ENCODE peak calls at places on chromosomes 13 and 19, in five cellular contexts. V is tibial nerve, T is body of pancreas, Q is Panc1, Y is IMR-90. E is an unnamed sample. For H3K36me3 and H3K9me3, the result is how much of the 10 kb centered on the place peaks cover.

GRCh38 chr19:18915639-18916038 is 3.5 kb downstream of the COPE start:
- DNase-seq in V (no peak), T (peak), Q (no peak), Y (peak), E (peak)

GRCh38 chr19:35901854-35902661 is at the start of gene HCST:
- DNase-seq in V (no peak), T (no peak), Q (no peak), Y (peak), E (peak)

GRCh38 chr13:49585220-49586157 is at the start of gene RCBTB1:
- DNase-seq in V (peak), T (peak), Q (no peak), Y (peak), E (peak)

GRCh38 chr13:57631607-57632275 is at the start of gene PCDH17:
- DNase-seq in V (no peak), T (peak), Q (no peak), Y (no peak), E (peak)

GRCh38 chr19:36099166-36099785 is 11.7 kb upstream of the OVOL3 start:
- DNase-seq in V (no peak), T (no peak), Q (no peak), Y (no peak), E (no peak)

GRCh38 chr13:29849071-29849541 is 1.3 kb downstream of the UBL3 start:
- DNase-seq in V (no peak), T (no peak), Q (no peak), Y (peak), E (peak)

GRCh38 chr19:40717880-40718773 is 1.2 kb downstream of the ITPKC start:
- DNase-seq in V (no peak), T (peak), Q (no peak), Y (peak), E (no peak)

GRCh38 chr19:48795055-48795854 is 15.6 kb downstream of the BCAT2 start:
- DNase-seq in V (peak), T (peak), Q (peak), Y (peak), E (peak)

GRCh38 chr19:11261902-11262839 is at the start of gene DOCK6:
- DNase-seq in V (no peak), T (peak), Q (no peak), Y (no peak), E (no peak)

GRCh38 chr13:33543631-33544030 is 258.1 kb upstream of the STARD13 start:
- DNase-seq in V (no peak), T (no peak), Q (no peak), Y (no peak), E (peak)

GRCh38 chr13:26819067-26819466 is 58.5 kb upstream of the GPR12 start:
- DNase-seq in V (no peak), T (no peak), Q (no peak), Y (no peak), E (no peak)

GRCh38 chr13:26816876-26817275 is 56.3 kb upstream of the GPR12 start:
- DNase-seq in V (no peak), T (no peak), Q (no peak), Y (no peak), E (no peak)

GRCh38 chr13:26821766-26822165 is 61.2 kb upstream of the GPR12 start:
- DNase-seq in V (no peak), T (no peak), Q (no peak), Y (no peak), E (no peak)
- H3K36me3 ChIP-seq in V (under half), T (under half), Q (under half), Y (under half), E (under half)

DNA sequence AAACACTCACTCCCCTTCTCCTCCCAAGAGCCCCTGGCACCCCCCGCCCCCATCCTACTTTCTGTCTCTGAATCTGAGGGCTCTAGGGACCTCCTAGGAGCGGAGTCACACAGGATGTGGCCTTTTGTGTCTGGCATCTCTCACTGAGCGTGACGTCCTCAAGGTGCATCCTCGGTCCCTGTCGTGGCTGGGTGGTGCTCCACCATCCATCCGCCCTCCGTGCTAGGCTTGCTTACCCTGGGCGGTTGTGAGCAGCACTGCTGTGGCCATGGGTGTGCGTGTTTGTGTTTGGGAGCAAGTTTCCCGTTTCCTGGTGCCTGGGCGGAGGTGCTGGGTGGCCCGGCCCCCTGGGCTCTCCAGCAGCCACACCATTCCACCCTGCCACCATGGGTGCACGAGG is 12.2 kb downstream of the PLEKHJ1 start:
- DNase-seq in V (no peak), T (no peak), Q (no peak), Y (no peak), E (no peak)
- H3K27ac ChIP-seq in V (no peak), T (no peak), Q (no peak), Y (no peak), E (no peak)

GRCh38 chr19:23531231-23531790 is 136.0 kb upstream of the ZNF91 start:
- DNase-seq in V (no peak), T (no peak), Q (no peak), Y (no peak), E (no peak)
- H3K9me3 ChIP-seq in V (under half), T (under half), Q (under half), Y (under half), E (under half)

DNA sequence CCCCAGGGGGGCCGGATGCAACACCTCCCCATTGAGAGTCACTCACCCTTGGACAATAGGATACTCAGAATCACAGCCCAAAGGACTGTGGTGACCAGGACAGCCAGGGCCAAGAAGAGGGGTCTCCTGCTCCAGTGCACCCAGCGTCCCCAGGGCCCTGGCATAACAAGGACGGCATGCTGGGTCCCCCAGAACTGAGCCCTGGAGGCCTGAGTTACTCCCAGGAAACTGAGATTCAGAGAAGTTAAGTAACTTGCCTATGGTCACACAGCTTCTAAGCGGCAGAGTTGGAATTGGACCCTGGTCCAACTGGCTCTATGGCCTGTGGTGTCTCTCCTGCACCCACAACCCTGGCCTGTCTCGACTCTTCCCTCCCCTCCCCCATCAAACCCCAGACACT is 295 bp downstream of the CLEC4G start:
- DNase-seq in V (no peak), T (no peak), Q (no peak), Y (no peak), E (no peak)
- H3K36me3 ChIP-seq in V (under half), T (under half), Q (under half), Y (under half), E (under half)

DNA sequence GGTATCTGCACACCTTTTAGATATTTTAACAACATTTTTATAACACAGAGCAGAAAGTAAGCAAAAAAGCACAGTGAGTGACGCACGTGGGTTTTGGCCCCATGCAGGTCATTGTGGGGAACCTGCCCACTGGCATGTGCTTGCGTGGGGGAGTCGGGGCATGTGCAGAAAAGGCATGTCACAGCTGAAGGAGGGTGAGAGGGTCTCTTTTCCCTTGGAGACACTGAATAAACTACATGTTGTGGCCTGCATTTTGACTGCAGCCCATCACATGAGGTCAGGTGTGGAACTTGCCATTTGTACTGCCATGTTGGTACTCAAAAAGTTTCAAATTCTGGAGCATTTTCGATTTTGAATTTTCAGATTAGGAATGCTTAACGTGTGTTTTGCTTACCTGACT is 72.7 kb upstream of the GPR183 start:
- DNase-seq in V (no peak), T (no peak), Q (no peak), Y (no peak), E (no peak)
- H3K27ac ChIP-seq in V (no peak), T (no peak), Q (no peak), Y (no peak), E (no peak)

DNA sequence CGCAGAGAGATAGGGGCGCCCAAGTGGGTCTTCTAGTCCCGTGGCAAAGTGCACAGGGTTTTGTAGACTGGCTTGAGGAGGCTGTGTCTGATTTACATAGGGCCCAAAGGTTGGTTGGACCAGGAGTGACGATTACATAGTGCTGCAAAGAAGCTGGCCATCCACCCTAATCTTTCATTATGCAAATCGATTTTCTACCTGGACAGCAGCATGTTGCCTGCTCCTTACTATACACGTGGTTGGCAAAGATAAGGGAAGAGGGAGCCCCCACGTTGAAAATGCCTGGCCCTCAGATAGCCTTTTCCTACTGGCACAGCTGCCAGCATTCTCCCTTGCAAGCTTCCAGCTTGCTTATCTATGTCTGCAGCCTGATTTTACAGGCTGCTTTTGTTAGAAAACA is 28.4 kb downstream of the OR10H4 start:
- DNase-seq in V (no peak), T (no peak), Q (no peak), Y (no peak), E (no peak)
- H3K9me3 ChIP-seq in V (under half), T (under half), Q (under half), Y (under half), E (under half)

GRCh38 chr19:9149976-9150375 is 9.8 kb downstream of the ZNF317 start:
- DNase-seq in V (no peak), T (no peak), Q (no peak), Y (no peak), E (no peak)
- H3K36me3 ChIP-seq in V (under half), T (under half), Q (under half), Y (under half), E (half or more)

GRCh38 chr19:50377051-50377441 is 789 bp downstream of the NR1H2 start:
- DNase-seq in V (no peak), T (peak), Q (no peak), Y (no peak), E (peak)
- H3K27ac ChIP-seq in V (peak), T (no peak), Q (no peak), Y (no peak), E (peak)

DNA sequence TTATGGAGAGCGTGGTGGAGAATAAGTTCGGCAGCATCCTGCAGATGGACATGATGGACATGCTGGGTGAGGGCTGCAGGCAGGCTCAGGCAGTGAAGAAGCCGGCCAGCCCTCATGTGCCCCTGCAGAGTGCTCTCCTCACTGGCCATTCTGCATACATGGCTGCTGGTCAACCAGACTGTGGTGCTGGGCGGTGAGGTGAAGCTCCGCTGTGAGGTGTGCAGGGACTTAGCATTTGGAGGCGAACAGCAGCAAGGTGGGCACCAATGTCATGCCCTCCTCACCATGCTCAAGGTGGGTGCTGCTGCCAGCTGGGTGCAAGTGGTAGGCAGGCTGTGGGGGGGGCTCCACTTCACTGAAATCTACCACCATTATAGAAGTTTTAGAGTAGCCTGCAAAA is 5.7 kb upstream of the ZNF492 start:
- DNase-seq in V (no peak), T (no peak), Q (no peak), Y (no peak), E (no peak)
- H3K9me3 ChIP-seq in V (under half), T (under half), Q (under half), Y (under half), E (under half)

DNA sequence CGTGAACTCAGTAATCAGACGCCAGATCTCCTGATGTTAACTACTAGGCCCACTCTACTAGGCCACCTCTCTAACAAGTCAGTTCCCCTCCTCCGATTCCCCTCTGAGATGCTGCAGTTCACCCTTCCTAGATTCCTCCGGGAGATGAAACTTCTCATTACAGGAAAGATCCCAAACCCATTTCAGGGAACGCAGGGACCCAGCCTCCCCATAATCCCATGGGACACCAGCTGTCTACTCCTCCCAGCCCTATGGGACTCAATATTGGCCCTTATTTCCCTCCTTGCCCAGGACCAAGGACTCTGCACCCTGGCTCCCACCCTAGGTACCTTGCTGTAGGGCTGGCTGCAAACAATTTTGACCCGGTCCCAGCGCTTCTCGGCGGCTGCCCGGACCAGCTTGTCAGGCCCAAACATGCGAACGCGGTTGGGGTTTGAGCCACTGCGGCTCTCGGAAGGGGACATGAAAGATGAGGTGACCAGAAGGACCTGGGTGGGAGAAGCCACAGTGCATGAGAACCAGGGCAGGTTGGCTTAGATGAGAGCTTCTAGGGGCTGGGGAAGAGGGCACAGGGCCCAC is 20.9 kb downstream of the XRCC1 start:
- DNase-seq in V (no peak), T (no peak), Q (no peak), Y (no peak), E (no peak)
- H3K36me3 ChIP-seq in V (under half), T (under half), Q (under half), Y (under half), E (under half)